ENCODE peak calls at places on chromosomes 12 and 14, in five cellular contexts. M is CD8-positive, alpha-beta T cell; I is foreskin keratinocyte; X is OCI-LY7; U is breast epithelium. K is an unnamed sample.

GRCh38 chr12:68364893-68365725 is 32.9 kb upstream of the MDM1 start:
- DNase-seq in M (peak), I (peak), X (peak), U (peak), K (peak)

GRCh38 chr12:131061041-131061806 is 107.5 kb downstream of the ADGRD1 start:
- DNase-seq in M (no peak), I (no peak), X (peak), U (no peak), K (no peak)

GRCh38 chr14:58732387-58732786 is 94.6 kb downstream of the DACT1 start:
- DNase-seq in M (no peak), I (no peak), X (no peak), U (no peak), K (no peak)

GRCh38 chr12:65882504-65882903 is 58.2 kb downstream of the HMGA2 start:
- DNase-seq in M (no peak), I (no peak), X (no peak), U (no peak), K (no peak)

GRCh38 chr14:55240526-55241178 is 30.6 kb upstream of the FBXO34 start:
- DNase-seq in M (no peak), I (no peak), X (no peak), U (no peak), K (no peak)

GRCh38 chr12:12870454-12870853 is 20.9 kb upstream of the GPRC5A start:
- DNase-seq in M (no peak), I (peak), X (no peak), U (no peak), K (peak)

GRCh38 chr14:39491134-39491541 is 58.9 kb upstream of the FBXO33 start:
- DNase-seq in M (no peak), I (no peak), X (peak), U (no peak), K (no peak)

GRCh38 chr12:130222519-130223255 is 60.4 kb downstream of the FZD10 start:
- DNase-seq in M (no peak), I (no peak), X (no peak), U (no peak), K (no peak)

GRCh38 chr14:79278798-79279644 is 932.3 kb downstream of the DIO2 start:
- DNase-seq in M (no peak), I (peak), X (no peak), U (peak), K (peak)

GRCh38 chr14:21168055-21168454 is 12.2 kb upstream of the OR5AU1 start:
- DNase-seq in M (no peak), I (peak), X (no peak), U (no peak), K (peak)

GRCh38 chr12:12508612-12509011 is 54.1 kb downstream of the DUSP16 start:
- DNase-seq in M (no peak), I (no peak), X (no peak), U (no peak), K (no peak)

GRCh38 chr12:127785936-127786335 is 481.0 kb upstream of the TMEM132C start:
- DNase-seq in M (no peak), I (no peak), X (no peak), U (no peak), K (no peak)

GRCh38 chr12:101806280-101806679 is 24.5 kb downstream of the GNPTAB start:
- DNase-seq in M (no peak), I (no peak), X (no peak), U (no peak), K (no peak)

GRCh38 chr14:64796369-64796768 is 83.3 kb downstream of the SPTB start:
- DNase-seq in M (no peak), I (no peak), X (no peak), U (no peak), K (no peak)

GRCh38 chr14:55600784-55601561 is 21.0 kb downstream of the KTN1 start:
- DNase-seq in M (no peak), I (no peak), X (no peak), U (no peak), K (no peak)

GRCh38 chr12:42130670-42131402 is 13.8 kb downstream of the GXYLT1 start:
- DNase-seq in M (no peak), I (no peak), X (no peak), U (peak), K (no peak)

GRCh38 chr12:124544311-124544970 is 23.0 kb downstream of the NCOR2 start:
- DNase-seq in M (no peak), I (no peak), X (no peak), U (no peak), K (no peak)

GRCh38 chr12:51388066-51388799 is 3.0 kb downstream of the GALNT6 start:
- DNase-seq in M (no peak), I (peak), X (no peak), U (peak), K (no peak)

GRCh38 chr14:88518592-88519512 is 36.0 kb downstream of the PTPN21 start:
- DNase-seq in M (no peak), I (peak), X (no peak), U (no peak), K (peak)

GRCh38 chr12:52221912-52222457 is 11.1 kb upstream of the KRT7 start:
- DNase-seq in M (no peak), I (no peak), X (peak), U (peak), K (peak)

GRCh38 chr14:101202627-101203404 is 299.3 kb upstream of the RTL1 start:
- DNase-seq in M (no peak), I (no peak), X (no peak), U (no peak), K (no peak)

GRCh38 chr12:65896743-65897142 is 72.5 kb downstream of the HMGA2 start:
- DNase-seq in M (no peak), I (no peak), X (no peak), U (no peak), K (no peak)

GRCh38 chr12:89621511-89621910 is 87.1 kb downstream of the ATP2B1 start:
- DNase-seq in M (no peak), I (no peak), X (no peak), U (no peak), K (no peak)

GRCh38 chr14:103569436-103569835 is 6.7 kb downstream of the COA8 start:
- DNase-seq in M (no peak), I (no peak), X (no peak), U (no peak), K (no peak)

GRCh38 chr14:103574104-103574503 is 11.3 kb downstream of the COA8 start:
- DNase-seq in M (no peak), I (no peak), X (no peak), U (no peak), K (no peak)

GRCh38 chr14:103576371-103577024 is 13.7 kb downstream of the COA8 start:
- DNase-seq in M (no peak), I (peak), X (no peak), U (peak), K (no peak)

GRCh38 chr14:103578401-103579075 is 15.8 kb downstream of the COA8 start:
- DNase-seq in M (no peak), I (no peak), X (no peak), U (no peak), K (no peak)

DNA sequence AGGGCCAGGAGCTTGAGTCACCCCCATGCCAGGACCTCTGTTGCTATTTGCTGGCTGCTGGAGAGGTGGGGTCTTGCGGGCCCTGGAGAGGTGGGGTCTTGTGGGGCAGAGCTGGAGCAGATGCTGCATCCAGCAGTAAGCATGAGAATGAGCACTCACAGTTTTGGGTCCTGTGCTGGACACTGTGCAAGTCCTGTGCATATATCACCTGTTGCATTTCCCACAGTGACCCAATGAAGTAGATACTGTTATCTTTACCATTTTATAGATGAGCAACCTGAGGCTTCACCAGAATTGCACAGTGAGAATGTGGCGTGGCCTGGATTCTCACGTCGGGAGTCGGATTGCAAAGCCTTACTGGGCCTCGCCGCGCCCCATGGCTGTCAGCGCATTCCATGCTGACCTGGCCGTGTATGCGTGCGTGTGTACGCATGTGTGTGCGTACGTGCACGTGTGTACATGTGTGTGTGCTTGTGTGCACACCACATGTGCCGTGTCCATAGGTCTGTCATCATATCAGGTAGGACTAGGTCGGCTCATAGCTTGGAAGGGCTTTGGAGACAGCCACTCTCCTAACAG is 12.0 kb downstream of the COA8 start:
- DNase-seq in M (no peak), I (no peak), X (no peak), U (no peak), K (no peak)
- H3K27ac ChIP-seq in M (no peak), I (no peak), X (no peak), U (peak), K (no peak)

GRCh38 chr14:70754989-70755388 is 54.3 kb downstream of the MAP3K9 start:
- DNase-seq in M (no peak), I (peak), X (no peak), U (peak), K (peak)
- H3K27ac ChIP-seq in M (no peak), I (no peak), X (no peak), U (peak), K (peak)

GRCh38 chr12:19190292-19191031 is 60.9 kb downstream of the PLEKHA5 start:
- DNase-seq in M (no peak), I (no peak), X (no peak), U (no peak), K (no peak)

GRCh38 chr12:19192709-19193108 is 63.2 kb downstream of the PLEKHA5 start:
- DNase-seq in M (no peak), I (no peak), X (no peak), U (no peak), K (no peak)

GRCh38 chr12:19189522-19189921 is 60.0 kb downstream of the PLEKHA5 start:
- DNase-seq in M (no peak), I (no peak), X (no peak), U (no peak), K (no peak)

GRCh38 chr12:19191563-19191962 is 62.0 kb downstream of the PLEKHA5 start:
- DNase-seq in M (no peak), I (no peak), X (no peak), U (no peak), K (no peak)

DNA sequence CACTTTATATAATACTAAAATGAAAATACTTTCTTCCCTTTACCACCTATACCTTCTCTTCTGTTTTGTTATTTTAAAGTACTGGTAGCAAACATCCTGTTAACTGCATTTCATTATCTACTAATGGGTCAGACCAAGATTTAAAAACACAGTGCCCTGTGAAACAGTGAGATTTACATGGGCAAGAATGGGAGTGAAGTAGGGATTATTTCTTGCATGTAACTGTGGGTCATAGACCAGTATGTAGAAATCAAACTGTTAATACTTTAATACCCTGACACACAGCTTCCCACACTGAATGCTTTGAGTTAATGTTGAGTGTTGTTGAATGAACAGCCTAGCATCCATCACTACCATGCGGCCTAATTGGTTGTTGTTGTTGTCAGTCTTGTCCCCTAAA is 61.6 kb downstream of the PLEKHA5 start:
- DNase-seq in M (no peak), I (no peak), X (no peak), U (no peak), K (no peak)
- H3K27ac ChIP-seq in M (no peak), I (no peak), X (no peak), U (no peak), K (peak)

GRCh38 chr12:57892232-57892987 is 45.9 kb upstream of the CTDSP2 start:
- DNase-seq in M (no peak), I (no peak), X (no peak), U (no peak), K (no peak)

GRCh38 chr12:57889541-57889989 is 43.0 kb upstream of the CTDSP2 start:
- DNase-seq in M (no peak), I (peak), X (no peak), U (no peak), K (no peak)

GRCh38 chr12:57890191-57891120 is 43.9 kb upstream of the CTDSP2 start:
- DNase-seq in M (no peak), I (peak), X (no peak), U (no peak), K (peak)

GRCh38 chr12:57893460-57894353 is 47.2 kb upstream of the CTDSP2 start:
- DNase-seq in M (no peak), I (no peak), X (no peak), U (peak), K (no peak)

DNA sequence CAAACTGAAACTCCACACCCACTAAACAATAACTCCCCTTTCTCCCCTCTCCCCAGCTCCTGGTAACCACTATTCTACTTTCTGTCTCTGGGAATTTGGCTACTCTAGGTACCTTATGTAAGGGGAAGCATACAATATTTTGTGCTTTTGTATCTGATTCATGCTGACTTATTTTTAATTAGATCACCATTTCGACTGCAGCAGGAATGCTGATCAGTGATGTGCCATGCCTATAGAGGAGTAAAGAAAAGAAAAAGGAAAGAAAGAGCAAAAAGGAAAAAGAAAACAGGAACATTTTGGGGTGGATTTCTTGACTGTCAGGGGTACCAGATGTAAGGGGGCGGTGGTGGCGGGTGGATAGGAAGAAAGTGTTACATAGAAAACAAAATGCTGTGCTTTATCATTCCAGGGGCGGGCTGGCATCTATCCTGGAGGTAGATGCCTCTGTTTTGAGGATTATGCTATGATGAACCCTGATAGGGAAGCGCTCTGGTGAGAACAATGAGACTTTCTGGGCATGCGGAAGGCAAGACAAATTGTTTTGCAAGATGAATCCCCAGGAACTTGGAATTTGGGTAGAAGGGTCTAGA is 45.2 kb upstream of the CTDSP2 start:
- DNase-seq in M (no peak), I (no peak), X (no peak), U (no peak), K (no peak)
- H3K27ac ChIP-seq in M (no peak), I (no peak), X (no peak), U (peak), K (no peak)

GRCh38 chr14:71060274-71060673 is 153.0 kb downstream of the PCNX1 start:
- DNase-seq in M (no peak), I (no peak), X (no peak), U (no peak), K (no peak)

GRCh38 chr14:71063351-71063750 is 156.1 kb downstream of the PCNX1 start:
- DNase-seq in M (no peak), I (no peak), X (no peak), U (no peak), K (no peak)

GRCh38 chr14:71060795-71061455 is 153.7 kb downstream of the PCNX1 start:
- DNase-seq in M (no peak), I (no peak), X (no peak), U (no peak), K (no peak)

GRCh38 chr14:71061458-71061857 is 154.2 kb downstream of the PCNX1 start:
- DNase-seq in M (no peak), I (no peak), X (no peak), U (no peak), K (no peak)

DNA sequence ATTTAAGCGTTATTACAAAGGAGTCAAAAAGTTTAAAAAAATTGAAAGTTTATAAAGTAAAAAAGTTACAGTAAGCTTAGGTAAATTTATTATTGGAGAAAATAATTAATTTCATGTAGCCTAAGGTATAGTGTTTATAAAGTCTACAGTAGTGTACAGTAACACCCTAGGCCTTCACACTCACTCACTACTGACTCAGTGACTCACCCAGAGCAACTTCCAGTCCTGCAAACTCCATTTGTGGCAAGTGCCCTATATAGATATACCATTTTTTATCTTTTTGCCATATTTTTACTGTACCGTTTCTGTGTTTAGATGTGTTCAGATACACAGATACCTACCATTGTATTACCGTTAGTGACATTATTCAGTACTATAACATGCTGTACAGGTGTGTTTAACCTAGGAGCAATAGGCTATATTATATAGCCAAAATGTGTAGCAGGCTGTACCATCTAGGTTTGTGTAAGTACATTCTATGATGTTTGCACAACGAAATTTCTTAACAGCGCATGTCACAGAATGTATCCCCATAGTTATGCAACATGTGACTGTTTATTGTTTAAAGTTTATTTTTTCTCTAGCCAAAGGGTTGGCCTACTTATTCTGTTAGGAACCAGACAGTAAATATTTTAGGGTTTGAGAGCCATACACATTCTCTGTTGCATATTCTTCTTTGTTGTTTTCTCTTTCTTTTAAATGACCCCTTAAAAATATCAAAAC is 155.5 kb downstream of the PCNX1 start:
- DNase-seq in M (no peak), I (no peak), X (no peak), U (no peak), K (no peak)
- H3K27ac ChIP-seq in M (no peak), I (no peak), X (no peak), U (no peak), K (peak)

GRCh38 chr12:111443086-111443485 is 37.4 kb downstream of the SH2B3 start:
- DNase-seq in M (no peak), I (no peak), X (no peak), U (no peak), K (no peak)

GRCh38 chr12:111444706-111445310 is 39.1 kb downstream of the SH2B3 start:
- DNase-seq in M (peak), I (no peak), X (peak), U (no peak), K (no peak)

GRCh38 chr12:111445311-111446043 is 39.8 kb downstream of the SH2B3 start:
- DNase-seq in M (no peak), I (no peak), X (no peak), U (no peak), K (no peak)

GRCh38 chr12:111443586-111443985 is 37.9 kb downstream of the SH2B3 start:
- DNase-seq in M (no peak), I (peak), X (no peak), U (no peak), K (peak)

GRCh38 chr12:111444314-111444705 is 38.6 kb downstream of the SH2B3 start:
- DNase-seq in M (no peak), I (no peak), X (peak), U (no peak), K (no peak)
- H3K27ac ChIP-seq in M (peak), I (no peak), X (peak), U (peak), K (peak)